ENCODE peak calls at places on chromosomes 2 and 18, in seven cellular contexts. One of them, this sample, is unnamed.

GRCh38 chr2:38498039-38498438 is 104.7 kb downstream of the HNRNPLL start:
- DNase-seq in Peyer's patch: peak; percentile 47
- DNase-seq in adrenal gland: no peak
- DNase-seq in ovary: no peak
- DNase-seq in neuronal stem cell: no peak
- DNase-seq in endothelial cell of umbilical vein: no peak
- DNase-seq in CD4-positive, alpha-beta memory T cell: no peak
- DNase-seq in this sample: no peak

GRCh38 chr2:46032161-46032813 is 264.9 kb upstream of the EPAS1 start:
- DNase-seq in neuronal stem cell: no peak
- DNase-seq in adrenal gland: no peak
- DNase-seq in ovary: no peak
- DNase-seq in Peyer's patch: no peak
- DNase-seq in endothelial cell of umbilical vein: peak; percentile 30
- DNase-seq in CD4-positive, alpha-beta memory T cell: no peak
- DNase-seq in this sample: no peak

GRCh38 chr2:12504443-12504842 is 212.3 kb upstream of the TRIB2 start:
- DNase-seq in CD4-positive, alpha-beta memory T cell: no peak
- DNase-seq in neuronal stem cell: no peak
- DNase-seq in endothelial cell of umbilical vein: peak; percentile 43
- DNase-seq in ovary: no peak
- DNase-seq in Peyer's patch: no peak
- DNase-seq in adrenal gland: no peak
- DNase-seq in this sample: no peak

GRCh38 chr2:105872142-105872728 is 127.5 kb downstream of the NCK2 start:
- DNase-seq in neuronal stem cell: no peak
- DNase-seq in adrenal gland: no peak
- DNase-seq in CD4-positive, alpha-beta memory T cell: peak; percentile 20
- DNase-seq in ovary: no peak
- DNase-seq in Peyer's patch: no peak
- DNase-seq in endothelial cell of umbilical vein: no peak
- DNase-seq in this sample: peak; percentile 11

GRCh38 chr2:142794850-142795249 is 82.6 kb upstream of the KYNU start:
- DNase-seq in CD4-positive, alpha-beta memory T cell: no peak
- DNase-seq in endothelial cell of umbilical vein: no peak
- DNase-seq in adrenal gland: no peak
- DNase-seq in ovary: no peak
- DNase-seq in Peyer's patch: no peak
- DNase-seq in neuronal stem cell: no peak
- DNase-seq in this sample: no peak

GRCh38 chr2:188503975-188504374 is 212.3 kb downstream of the GULP1 start:
- DNase-seq in adrenal gland: no peak
- DNase-seq in endothelial cell of umbilical vein: no peak
- DNase-seq in neuronal stem cell: no peak
- DNase-seq in Peyer's patch: no peak
- DNase-seq in CD4-positive, alpha-beta memory T cell: no peak
- DNase-seq in ovary: no peak
- DNase-seq in this sample: no peak

GRCh38 chr2:238939521-238940403 is 91.9 kb downstream of the TWIST2 start:
- DNase-seq in Peyer's patch: no peak
- DNase-seq in endothelial cell of umbilical vein: no peak
- DNase-seq in neuronal stem cell: no peak
- DNase-seq in ovary: no peak
- DNase-seq in CD4-positive, alpha-beta memory T cell: no peak
- DNase-seq in adrenal gland: no peak
- DNase-seq in this sample: no peak

GRCh38 chr2:80499095-80499494 is 194.5 kb upstream of the LRRTM1 start:
- DNase-seq in Peyer's patch: no peak
- DNase-seq in ovary: no peak
- DNase-seq in CD4-positive, alpha-beta memory T cell: no peak
- DNase-seq in adrenal gland: peak; percentile 20
- DNase-seq in neuronal stem cell: no peak
- DNase-seq in endothelial cell of umbilical vein: no peak
- DNase-seq in this sample: peak; percentile 80

GRCh38 chr2:110126926-110127325 is 11.3 kb upstream of the MALL start:
- DNase-seq in endothelial cell of umbilical vein: no peak
- DNase-seq in adrenal gland: no peak
- DNase-seq in Peyer's patch: no peak
- DNase-seq in neuronal stem cell: no peak
- DNase-seq in CD4-positive, alpha-beta memory T cell: no peak
- DNase-seq in ovary: no peak
- DNase-seq in this sample: no peak

GRCh38 chr18:22268641-22269128 is 99.3 kb downstream of the GATA6 start:
- DNase-seq in CD4-positive, alpha-beta memory T cell: no peak
- DNase-seq in endothelial cell of umbilical vein: peak; percentile 26
- DNase-seq in adrenal gland: no peak
- DNase-seq in Peyer's patch: no peak
- DNase-seq in neuronal stem cell: no peak
- DNase-seq in ovary: no peak
- DNase-seq in this sample: no peak

GRCh38 chr2:17148298-17149228 is 369.7 kb downstream of the RAD51AP2 start:
- DNase-seq in Peyer's patch: no peak
- DNase-seq in CD4-positive, alpha-beta memory T cell: no peak
- DNase-seq in endothelial cell of umbilical vein: no peak
- DNase-seq in neuronal stem cell: peak; percentile 17
- DNase-seq in adrenal gland: no peak
- DNase-seq in ovary: peak; percentile 13
- DNase-seq in this sample: peak; percentile 64

GRCh38 chr2:85437488-85438290 is 19.2 kb downstream of the SH2D6 start:
- DNase-seq in Peyer's patch: peak; percentile 84
- DNase-seq in CD4-positive, alpha-beta memory T cell: peak; percentile 77
- DNase-seq in neuronal stem cell: peak; percentile 53
- DNase-seq in adrenal gland: peak; percentile 91
- DNase-seq in ovary: peak; percentile 87
- DNase-seq in endothelial cell of umbilical vein: peak; percentile 82
- DNase-seq in this sample: peak; percentile 88

GRCh38 chr2:108392029-108392428 is 14.3 kb downstream of the SULT1C4 start:
- DNase-seq in ovary: no peak
- DNase-seq in endothelial cell of umbilical vein: no peak
- DNase-seq in adrenal gland: no peak
- DNase-seq in Peyer's patch: no peak
- DNase-seq in CD4-positive, alpha-beta memory T cell: no peak
- DNase-seq in neuronal stem cell: no peak
- DNase-seq in this sample: no peak

GRCh38 chr2:147760984-147761383 is 83.8 kb upstream of the ACVR2A start:
- DNase-seq in endothelial cell of umbilical vein: no peak
- DNase-seq in CD4-positive, alpha-beta memory T cell: no peak
- DNase-seq in Peyer's patch: no peak
- DNase-seq in adrenal gland: no peak
- DNase-seq in ovary: no peak
- DNase-seq in neuronal stem cell: no peak
- DNase-seq in this sample: no peak

GRCh38 chr18:22493940-22494339 is 76.2 kb upstream of the CTAGE1 start:
- DNase-seq in neuronal stem cell: no peak
- DNase-seq in Peyer's patch: no peak
- DNase-seq in adrenal gland: no peak
- DNase-seq in endothelial cell of umbilical vein: no peak
- DNase-seq in CD4-positive, alpha-beta memory T cell: no peak
- DNase-seq in ovary: no peak
- DNase-seq in this sample: no peak

GRCh38 chr2:151251012-151251411 is 10.7 kb downstream of the RBM43 start:
- DNase-seq in adrenal gland: no peak
- DNase-seq in Peyer's patch: no peak
- DNase-seq in endothelial cell of umbilical vein: no peak
- DNase-seq in CD4-positive, alpha-beta memory T cell: no peak
- DNase-seq in neuronal stem cell: no peak
- DNase-seq in ovary: no peak
- DNase-seq in this sample: no peak

DNA sequence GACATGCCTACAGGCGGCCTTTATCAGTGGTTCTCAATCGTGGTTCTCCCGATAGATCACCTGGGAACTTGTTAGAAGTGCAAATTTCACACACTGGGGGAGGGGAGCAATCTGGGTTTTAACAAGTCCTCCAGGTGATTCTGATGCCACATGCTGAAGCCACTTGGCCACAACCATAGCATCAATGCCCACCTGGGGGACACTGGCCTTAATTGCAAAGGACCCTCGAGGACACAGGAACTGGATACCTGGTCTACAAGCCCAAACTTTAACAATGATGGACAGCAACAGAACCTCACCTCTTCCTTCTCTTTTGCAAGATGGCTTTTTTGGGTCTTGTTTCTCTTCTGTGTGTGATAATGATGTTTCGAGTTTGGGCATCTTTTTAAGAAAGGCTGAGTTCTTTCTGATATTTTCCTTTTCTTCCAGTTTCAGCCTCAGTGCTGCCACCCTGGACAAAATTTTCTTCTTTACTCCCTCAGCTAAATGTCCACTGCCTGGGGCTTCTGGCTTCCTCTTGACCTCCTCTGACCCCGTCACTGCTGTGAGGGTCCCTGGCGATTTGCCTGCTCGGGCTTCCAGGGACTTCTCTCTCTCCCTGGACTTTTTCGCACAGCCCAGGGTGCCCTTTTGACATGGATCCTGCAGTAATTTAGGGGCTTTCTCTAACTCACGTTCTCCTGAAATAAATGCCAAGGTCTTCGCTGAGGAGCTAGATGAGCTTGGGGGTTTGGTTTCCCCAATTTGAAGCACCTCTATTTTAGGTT is 94.2 kb downstream of the ALPK2 start:
- DNase-seq in adrenal gland: no peak
- DNase-seq in neuronal stem cell: no peak
- DNase-seq in CD4-positive, alpha-beta memory T cell: no peak
- DNase-seq in ovary: no peak
- DNase-seq in endothelial cell of umbilical vein: no peak
- DNase-seq in Peyer's patch: no peak
- DNase-seq in this sample: no peak
- H3K27ac ChIP-seq in adrenal gland: no peak overlapping the region
- H3K27ac ChIP-seq in neuronal stem cell: no peak overlapping the region
- H3K27ac ChIP-seq in CD4-positive, alpha-beta memory T cell: no peak overlapping the region
- H3K27ac ChIP-seq in ovary: no peak overlapping the region
- H3K27ac ChIP-seq in endothelial cell of umbilical vein: no peak overlapping the region
- H3K27ac ChIP-seq in Peyer's patch: no peak overlapping the region
- H3K27ac ChIP-seq in this sample: no peak overlapping the region

GRCh38 chr2:237894396-237894979 is 35.1 kb downstream of the RAMP1 start:
- DNase-seq in neuronal stem cell: no peak
- DNase-seq in endothelial cell of umbilical vein: no peak
- DNase-seq in CD4-positive, alpha-beta memory T cell: no peak
- DNase-seq in ovary: no peak
- DNase-seq in Peyer's patch: no peak
- DNase-seq in adrenal gland: no peak
- DNase-seq in this sample: no peak

GRCh38 chr2:237896941-237897340 is 37.5 kb downstream of the RAMP1 start:
- DNase-seq in adrenal gland: no peak
- DNase-seq in CD4-positive, alpha-beta memory T cell: no peak
- DNase-seq in ovary: peak; percentile 7
- DNase-seq in endothelial cell of umbilical vein: no peak
- DNase-seq in neuronal stem cell: no peak
- DNase-seq in Peyer's patch: no peak
- DNase-seq in this sample: no peak

GRCh38 chr2:237895544-237896506 is 36.4 kb downstream of the RAMP1 start:
- DNase-seq in Peyer's patch: no peak
- DNase-seq in endothelial cell of umbilical vein: no peak
- DNase-seq in ovary: no peak
- DNase-seq in CD4-positive, alpha-beta memory T cell: no peak
- DNase-seq in neuronal stem cell: no peak
- DNase-seq in adrenal gland: no peak
- DNase-seq in this sample: no peak

GRCh38 chr2:237894986-237895543 is 35.6 kb downstream of the RAMP1 start:
- DNase-seq in endothelial cell of umbilical vein: no peak
- DNase-seq in neuronal stem cell: no peak
- DNase-seq in Peyer's patch: no peak
- DNase-seq in ovary: no peak
- DNase-seq in CD4-positive, alpha-beta memory T cell: no peak
- DNase-seq in adrenal gland: no peak
- DNase-seq in this sample: no peak

GRCh38 chr2:237896507-237896892 is 37.1 kb downstream of the RAMP1 start:
- DNase-seq in adrenal gland: no peak
- DNase-seq in ovary: no peak
- DNase-seq in endothelial cell of umbilical vein: no peak
- DNase-seq in Peyer's patch: no peak
- DNase-seq in neuronal stem cell: no peak
- DNase-seq in CD4-positive, alpha-beta memory T cell: no peak
- DNase-seq in this sample: no peak
- H3K27ac ChIP-seq in adrenal gland: no peak overlapping the region
- H3K27ac ChIP-seq in ovary: no peak overlapping the region
- H3K27ac ChIP-seq in endothelial cell of umbilical vein: no peak overlapping the region
- H3K27ac ChIP-seq in Peyer's patch: peak overlapping the region; percentile 66
- H3K27ac ChIP-seq in neuronal stem cell: no peak overlapping the region
- H3K27ac ChIP-seq in CD4-positive, alpha-beta memory T cell: no peak overlapping the region
- H3K27ac ChIP-seq in this sample: no peak overlapping the region

DNA sequence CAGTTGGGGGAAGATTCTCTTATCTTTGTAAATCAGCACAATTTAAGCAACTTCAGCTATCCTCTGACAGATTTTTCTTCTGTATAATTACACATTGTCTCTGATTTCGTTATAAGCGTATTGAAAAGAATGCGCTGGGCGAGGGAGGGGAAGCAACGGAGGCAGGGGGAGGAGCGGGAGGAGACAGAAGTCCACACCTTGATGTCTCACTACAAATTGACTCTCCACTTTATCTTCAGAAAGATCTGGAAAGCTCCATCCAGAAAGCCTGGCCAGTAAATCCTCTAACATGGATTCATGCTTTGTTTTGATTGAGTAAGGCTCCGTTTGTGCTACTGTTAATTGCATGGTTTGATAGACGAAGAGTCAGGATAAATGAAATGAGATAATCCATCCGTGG is 76.6 kb downstream of the SMIM21 start:
- DNase-seq in Peyer's patch: no peak
- DNase-seq in ovary: no peak
- DNase-seq in CD4-positive, alpha-beta memory T cell: no peak
- DNase-seq in endothelial cell of umbilical vein: no peak
- DNase-seq in neuronal stem cell: no peak
- DNase-seq in adrenal gland: no peak
- DNase-seq in this sample: no peak
- H3K27ac ChIP-seq in Peyer's patch: peak overlapping the region; percentile 61
- H3K27ac ChIP-seq in ovary: no peak overlapping the region
- H3K27ac ChIP-seq in CD4-positive, alpha-beta memory T cell: no peak overlapping the region
- H3K27ac ChIP-seq in endothelial cell of umbilical vein: no peak overlapping the region
- H3K27ac ChIP-seq in neuronal stem cell: no peak overlapping the region
- H3K27ac ChIP-seq in adrenal gland: no peak overlapping the region
- H3K27ac ChIP-seq in this sample: no peak overlapping the region

GRCh38 chr2:128622916-128623620 is 304.4 kb upstream of the HS6ST1 start:
- DNase-seq in ovary: no peak
- DNase-seq in adrenal gland: no peak
- DNase-seq in Peyer's patch: no peak
- DNase-seq in CD4-positive, alpha-beta memory T cell: no peak
- DNase-seq in neuronal stem cell: no peak
- DNase-seq in endothelial cell of umbilical vein: no peak
- DNase-seq in this sample: no peak
- H3K27ac ChIP-seq in ovary: no peak overlapping the region
- H3K27ac ChIP-seq in adrenal gland: no peak overlapping the region
- H3K27ac ChIP-seq in Peyer's patch: no peak overlapping the region
- H3K27ac ChIP-seq in CD4-positive, alpha-beta memory T cell: no peak overlapping the region
- H3K27ac ChIP-seq in neuronal stem cell: no peak overlapping the region
- H3K27ac ChIP-seq in endothelial cell of umbilical vein: no peak overlapping the region
- H3K27ac ChIP-seq in this sample: no peak overlapping the region